ENCODE peak calls at places on chromosomes 2 and 18, in six cellular contexts. B is hepatocyte, Q is MM.1S, H is lung, A is lower lobe of right lung, D is HCT116. E is an unnamed sample. For H3K4me1 and H3K9me3, the result is how much of the 10 kb centered on the place peaks cover.

GRCh38 chr2:16828044-16828827 is 162.6 kb upstream of the CYRIA start:
- DNase-seq in B (no peak), Q (no peak), H (no peak), A (no peak), D (no peak), E (no peak)

GRCh38 chr2:129936334-129936934 is 43.0 kb upstream of the RAB6C start:
- DNase-seq in B (peak), Q (peak), H (no peak), A (no peak), D (no peak), E (no peak)

GRCh38 chr2:96106991-96107882 is 9.1 kb downstream of the ADRA2B start:
- DNase-seq in B (no peak), Q (no peak), H (no peak), A (peak), D (no peak), E (no peak)

GRCh38 chr2:205696541-205697441 is 14.5 kb downstream of the NRP2 start:
- DNase-seq in B (peak), Q (no peak), H (no peak), A (no peak), D (no peak), E (no peak)

GRCh38 chr2:149169653-149170052 is 131.2 kb downstream of the LYPD6B start:
- DNase-seq in B (peak), Q (no peak), H (peak), A (no peak), D (peak), E (peak)

GRCh38 chr2:20173496-20174402 is 51.2 kb downstream of the SDC1 start:
- DNase-seq in B (no peak), Q (no peak), H (no peak), A (no peak), D (no peak), E (no peak)

GRCh38 chr2:36820942-36821605 is 124.6 kb downstream of the VIT start:
- DNase-seq in B (no peak), Q (no peak), H (no peak), A (no peak), D (no peak), E (peak)

GRCh38 chr2:227464356-227464755 is 7.6 kb upstream of the AGFG1 start:
- DNase-seq in B (no peak), Q (no peak), H (no peak), A (no peak), D (no peak), E (no peak)

GRCh38 chr2:148130571-148130970 is 109.7 kb downstream of the MBD5 start:
- DNase-seq in B (peak), Q (no peak), H (no peak), A (no peak), D (no peak), E (no peak)

GRCh38 chr2:120410487-120410886 is 64.6 kb downstream of the INHBB start:
- DNase-seq in B (no peak), Q (no peak), H (no peak), A (no peak), D (no peak), E (no peak)

GRCh38 chr2:189144700-189145211 is 34.8 kb downstream of the COL5A2 start:
- DNase-seq in B (no peak), Q (no peak), H (no peak), A (no peak), D (no peak), E (no peak)

GRCh38 chr2:5373200-5373599 is 319.0 kb upstream of the SOX11 start:
- DNase-seq in B (peak), Q (no peak), H (no peak), A (no peak), D (no peak), E (no peak)

GRCh38 chr2:151851761-151852160 is 23.5 kb upstream of the ARL5A start:
- DNase-seq in B (no peak), Q (no peak), H (no peak), A (no peak), D (no peak), E (no peak)

GRCh38 chr18:26655614-26656400 is 107.5 kb upstream of the KCTD1 start:
- DNase-seq in B (peak), Q (peak), H (peak), A (peak), D (no peak), E (peak)

GRCh38 chr2:130824492-130825061 is 12.1 kb upstream of the ARHGEF4 start:
- DNase-seq in B (peak), Q (peak), H (no peak), A (no peak), D (no peak), E (no peak)

GRCh38 chr2:72146357-72147302 is 1.0 kb downstream of the CYP26B1 start:
- DNase-seq in B (peak), Q (no peak), H (peak), A (peak), D (no peak), E (no peak)

GRCh38 chr2:71804251-71804650 is 343.4 kb downstream of the CYP26B1 start:
- DNase-seq in B (peak), Q (no peak), H (no peak), A (no peak), D (no peak), E (no peak)

GRCh38 chr18:62745089-62745751 is 29.9 kb downstream of the PHLPP1 start:
- DNase-seq in B (no peak), Q (no peak), H (no peak), A (no peak), D (no peak), E (no peak)
- H3K4me1 ChIP-seq in B (under half), Q (under half), H (under half), A (under half), D (under half), E (under half)

GRCh38 chr2:190891370-190891769 is 10.7 kb downstream of the GLS start:
- DNase-seq in B (no peak), Q (no peak), H (no peak), A (no peak), D (no peak), E (no peak)
- H3K27ac ChIP-seq in B (no peak), Q (no peak), H (no peak), A (no peak), D (no peak), E (no peak)

GRCh38 chr2:159722580-159722979 is 10.3 kb downstream of the MARCHF7 start:
- DNase-seq in B (no peak), Q (no peak), H (no peak), A (no peak), D (no peak), E (no peak)
- H3K9me3 ChIP-seq in B (under half), Q (under half), H (under half), A (under half), D (under half), E (under half)

DNA sequence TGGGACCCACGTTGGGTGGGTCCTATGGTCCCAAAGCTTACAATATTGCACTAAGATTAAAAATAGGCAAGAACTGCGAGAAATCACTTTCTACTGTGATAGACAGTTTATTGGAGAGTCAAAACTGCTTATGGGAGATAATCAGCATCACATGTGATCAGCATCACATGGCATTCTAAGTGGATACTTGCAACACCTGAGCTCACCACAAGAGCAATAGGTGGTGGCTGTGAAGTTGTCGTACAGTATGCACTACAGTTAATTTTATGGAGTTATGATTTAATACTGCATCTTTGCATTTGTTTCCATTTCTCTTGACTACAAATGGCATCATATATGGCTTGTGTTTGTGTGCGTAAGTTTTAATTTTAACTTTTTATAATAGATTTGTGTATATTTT is 11.6 kb downstream of the PNO1 start:
- DNase-seq in B (no peak), Q (no peak), H (no peak), A (no peak), D (no peak), E (no peak)
- H3K4me1 ChIP-seq in B (under half), Q (under half), H (under half), A (under half), D (under half), E (under half)

DNA sequence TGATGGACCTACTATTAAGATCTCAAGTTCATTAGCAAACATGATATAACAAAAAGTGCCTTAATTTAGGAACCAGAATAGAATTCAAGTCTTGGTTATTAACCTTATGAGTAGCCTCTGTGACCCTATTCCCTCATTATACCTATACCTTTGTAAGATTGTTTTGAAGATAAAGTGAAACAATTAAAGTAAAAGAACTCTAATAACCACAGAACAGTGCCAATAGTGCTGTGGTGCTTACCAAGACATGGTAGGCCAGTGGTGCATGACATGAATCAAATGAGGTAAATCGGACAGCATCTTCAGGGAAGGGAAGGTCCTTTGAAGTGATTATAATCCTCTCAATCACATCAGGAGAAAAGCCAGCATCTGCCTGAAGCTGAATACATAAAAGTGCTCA is 36.4 kb downstream of the METTL4 start:
- DNase-seq in B (no peak), Q (no peak), H (no peak), A (no peak), D (no peak), E (no peak)
- H3K27ac ChIP-seq in B (no peak), Q (no peak), H (no peak), A (no peak), D (no peak), E (no peak)

GRCh38 chr2:42733852-42734251 is 30.1 kb downstream of the OXER1 start:
- DNase-seq in B (no peak), Q (no peak), H (no peak), A (no peak), D (no peak), E (no peak)

GRCh38 chr2:42741140-42741539 is 22.8 kb downstream of the OXER1 start:
- DNase-seq in B (no peak), Q (no peak), H (no peak), A (no peak), D (no peak), E (no peak)

GRCh38 chr2:42736598-42737322 is 27.2 kb downstream of the OXER1 start:
- DNase-seq in B (no peak), Q (no peak), H (no peak), A (no peak), D (no peak), E (no peak)
- H3K9me3 ChIP-seq in B (under half), Q (under half), H (under half), A (under half), D (under half), E (under half)

E was measured in colonic mucosa.